ENCODE peak calls at places on chromosomes 6 and 20, in four cellular contexts. F is stomach, Z is head of caudate nucleus, W is AG04450. V is an unnamed sample.

GRCh38 chr6:168716581-168716980 is 275.6 kb downstream of the SMOC2 start:
- DNase-seq in F (no peak), Z (no peak), W (no peak), V (no peak)

GRCh38 chr20:58389324-58389967 is 417 bp downstream of the VAPB start:
- DNase-seq in F (peak), Z (no peak), W (no peak), V (no peak)

GRCh38 chr6:41723178-41723935 is 12.1 kb downstream of the TFEB start:
- DNase-seq in F (peak), Z (peak), W (peak), V (no peak)

GRCh38 chr6:43921039-43921438 is 151.0 kb downstream of the VEGFA start:
- DNase-seq in F (no peak), Z (no peak), W (no peak), V (no peak)

GRCh38 chr20:50043573-50044352 is 61.0 kb downstream of the SNAI1 start:
- DNase-seq in F (no peak), Z (no peak), W (no peak), V (no peak)

GRCh38 chr6:141464490-141464889 is 668.2 kb upstream of the GJE1 start:
- DNase-seq in F (no peak), Z (no peak), W (no peak), V (no peak)

GRCh38 chr6:27873101-27874030 is 38.8 kb downstream of the OR2B2 start:
- DNase-seq in F (peak), Z (no peak), W (no peak), V (no peak)

GRCh38 chr6:93358435-93358834 is 60.9 kb downstream of the EPHA7 start:
- DNase-seq in F (no peak), Z (no peak), W (no peak), V (no peak)

GRCh38 chr6:131640100-131640499 is 3.0 kb downstream of the ENPP3 start:
- DNase-seq in F (no peak), Z (no peak), W (no peak), V (no peak)

GRCh38 chr6:159190460-159190859 is 21.3 kb downstream of the FNDC1 start:
- DNase-seq in F (no peak), Z (no peak), W (no peak), V (no peak)

GRCh38 chr6:81326856-81327561 is 425.5 kb downstream of the TENT5A start:
- DNase-seq in F (no peak), Z (peak), W (no peak), V (no peak)

GRCh38 chr6:131979515-131980337 is 28.6 kb upstream of the CCN2 start:
- DNase-seq in F (no peak), Z (no peak), W (peak), V (peak)

GRCh38 chr20:6007094-6007528 is 46.7 kb downstream of the LRRN4 start:
- DNase-seq in F (no peak), Z (no peak), W (no peak), V (no peak)

GRCh38 chr20:8670900-8671229 is 398.0 kb upstream of the PLCB4 start:
- DNase-seq in F (no peak), Z (no peak), W (no peak), V (no peak)

GRCh38 chr6:14661188-14661587 is 543.6 kb downstream of the CD83 start:
- DNase-seq in F (no peak), Z (no peak), W (no peak), V (no peak)

GRCh38 chr6:89350281-89351037 is 2.1 kb downstream of the UBE2J1 start:
- DNase-seq in F (no peak), Z (no peak), W (no peak), V (no peak)

GRCh38 chr20:4740774-4741431 is 19.2 kb downstream of the PRND start:
- DNase-seq in F (peak), Z (peak), W (no peak), V (no peak)

GRCh38 chr6:7730852-7731251 is 5.0 kb downstream of the BMP6 start:
- DNase-seq in F (no peak), Z (no peak), W (peak), V (peak)

GRCh38 chr6:26329763-26330511 is 35.1 kb upstream of the BTN3A2 start:
- DNase-seq in F (no peak), Z (no peak), W (no peak), V (no peak)

GRCh38 chr20:51385941-51386530 is 156.5 kb downstream of the NFATC2 start:
- DNase-seq in F (no peak), Z (peak), W (no peak), V (no peak)

GRCh38 chr6:134345780-134346179 is 27.9 kb upstream of the SGK1 start:
- DNase-seq in F (no peak), Z (no peak), W (no peak), V (no peak)

GRCh38 chr20:44709797-44710196 is 5.4 kb upstream of the CCN5 start:
- DNase-seq in F (no peak), Z (no peak), W (no peak), V (no peak)

GRCh38 chr6:107154131-107154906 is 39.0 kb upstream of the BEND3 start:
- DNase-seq in F (no peak), Z (no peak), W (no peak), V (no peak)

GRCh38 chr6:25899580-25900408 is 25.8 kb upstream of the SLC17A3 start:
- DNase-seq in F (no peak), Z (no peak), W (no peak), V (no peak)

GRCh38 chr6:73580247-73581149 is 59.7 kb upstream of the EEF1A1 start:
- DNase-seq in F (peak), Z (peak), W (peak), V (peak)

GRCh38 chr6:48765352-48765961 is 654.5 kb upstream of the PTCHD4 start:
- DNase-seq in F (peak), Z (peak), W (peak), V (peak)

GRCh38 chr6:164095056-164095455 is 680.5 kb downstream of the QKI start:
- DNase-seq in F (no peak), Z (no peak), W (no peak), V (no peak)

GRCh38 chr6:122651604-122652003 is 41.4 kb downstream of the PKIB start:
- DNase-seq in F (no peak), Z (no peak), W (no peak), V (peak)

GRCh38 chr20:17358854-17359253 is 132.0 kb downstream of the PCSK2 start:
- DNase-seq in F (no peak), Z (no peak), W (no peak), V (no peak)

GRCh38 chr6:27230758-27231111 is 16.8 kb upstream of the PRSS16 start:
- DNase-seq in F (no peak), Z (no peak), W (no peak), V (no peak)

GRCh38 chr6:66355471-66355870 is 648.4 kb upstream of the EYS start:
- DNase-seq in F (no peak), Z (no peak), W (no peak), V (no peak)

GRCh38 chr6:151209071-151209831 is 30.5 kb upstream of the AKAP12 start:
- DNase-seq in F (no peak), Z (no peak), W (no peak), V (no peak)